ENCODE peak calls at places on chromosomes 1 and 21, in eight cellular contexts. T is T1000; W is KBM-7; R is T-helper 2 cell; O is adipocyte; A is activated effector memory CD4-positive, alpha-beta T cell treated with Interleukin-2 at 50 U/mL for 16 hours; L is PC-3; C is colonic mucosa. Z is an unnamed sample.

GRCh38 chr1:7387053-7387861 is 383.8 kb upstream of the VAMP3 start:
- DNase-seq in T (no peak), W (no peak), R (no peak), O (no peak), A (no peak), L (peak), C (peak), Z (no peak)

GRCh38 chr1:12620931-12621330 is 2.9 kb upstream of the DHRS3 start:
- DNase-seq in T (no peak), W (no peak), R (no peak), O (no peak), A (no peak), L (no peak), C (no peak), Z (no peak)

GRCh38 chr1:109163549-109163948 is 49.6 kb downstream of the ELAPOR1 start:
- DNase-seq in T (no peak), W (no peak), R (peak), O (no peak), A (no peak), L (no peak), C (no peak), Z (no peak)

GRCh38 chr1:75999034-75999433 is 66.8 kb upstream of the ASB17 start:
- DNase-seq in T (no peak), W (no peak), R (no peak), O (no peak), A (no peak), L (no peak), C (no peak), Z (no peak)

GRCh38 chr21:28375708-28376385 is 616.8 kb downstream of the LTN1 start:
- DNase-seq in T (no peak), W (no peak), R (no peak), O (peak), A (no peak), L (no peak), C (no peak), Z (no peak)

GRCh38 chr1:219498666-219499065 is 114.2 kb downstream of the ZC3H11B start:
- DNase-seq in T (no peak), W (no peak), R (no peak), O (peak), A (no peak), L (no peak), C (peak), Z (no peak)

GRCh38 chr1:151620286-151620685 is 8.4 kb downstream of the SNX27 start:
- DNase-seq in T (no peak), W (no peak), R (no peak), O (peak), A (no peak), L (no peak), C (no peak), Z (no peak)

GRCh38 chr1:203354246-203354645 is 3.3 kb upstream of the FMOD start:
- DNase-seq in T (no peak), W (no peak), R (no peak), O (peak), A (no peak), L (peak), C (no peak), Z (no peak)

GRCh38 chr1:65049941-65050713 is 83.8 kb upstream of the JAK1 start:
- DNase-seq in T (no peak), W (no peak), R (peak), O (no peak), A (no peak), L (no peak), C (no peak), Z (no peak)

GRCh38 chr1:162724583-162725120 is 65.8 kb upstream of the HSD17B7 start:
- DNase-seq in T (no peak), W (no peak), R (no peak), O (no peak), A (no peak), L (no peak), C (no peak), Z (no peak)

GRCh38 chr1:207750901-207751300 is 953 bp upstream of the CD46 start:
- DNase-seq in T (no peak), W (no peak), R (no peak), O (no peak), A (no peak), L (peak), C (no peak), Z (no peak)

GRCh38 chr1:224542783-224543440 is 73.2 kb upstream of the CNIH3 start:
- DNase-seq in T (peak), W (peak), R (peak), O (peak), A (no peak), L (peak), C (no peak), Z (peak)

GRCh38 chr1:221576268-221576667 is 165.6 kb downstream of the DUSP10 start:
- DNase-seq in T (peak), W (no peak), R (no peak), O (peak), A (no peak), L (peak), C (no peak), Z (no peak)

GRCh38 chr1:169527461-169528213 is 41.9 kb upstream of the SLC19A2 start:
- DNase-seq in T (no peak), W (no peak), R (no peak), O (no peak), A (no peak), L (peak), C (peak), Z (no peak)

GRCh38 chr1:73637275-73637674 is 560.7 kb downstream of the LRRIQ3 start:
- DNase-seq in T (no peak), W (no peak), R (no peak), O (no peak), A (no peak), L (no peak), C (no peak), Z (no peak)

GRCh38 chr1:50271968-50272578 is 151.2 kb downstream of the DMRTA2 start:
- DNase-seq in T (no peak), W (peak), R (peak), O (peak), A (no peak), L (peak), C (peak), Z (no peak)

GRCh38 chr1:24963099-24963872 is 33.2 kb upstream of the RUNX3 start:
- DNase-seq in T (no peak), W (no peak), R (peak), O (no peak), A (peak), L (no peak), C (no peak), Z (no peak)

GRCh38 chr1:46813858-46814396 is 15.1 kb downstream of the CYP4B1 start:
- DNase-seq in T (no peak), W (no peak), R (no peak), O (no peak), A (no peak), L (no peak), C (no peak), Z (no peak)

GRCh38 chr21:20424943-20425342 is 573.3 kb upstream of the NCAM2 start:
- DNase-seq in T (no peak), W (no peak), R (no peak), O (no peak), A (no peak), L (no peak), C (no peak), Z (no peak)

GRCh38 chr21:33219300-33219699 is 10.4 kb upstream of the IFNAR2 start:
- DNase-seq in T (no peak), W (no peak), R (no peak), O (no peak), A (no peak), L (no peak), C (no peak), Z (no peak)

GRCh38 chr1:12434174-12434573 is 183.8 kb downstream of the DHRS3 start:
- DNase-seq in T (peak), W (peak), R (peak), O (peak), A (peak), L (peak), C (no peak), Z (peak)

GRCh38 chr1:230690101-230690500 is 23.8 kb downstream of the AGT start:
- DNase-seq in T (no peak), W (no peak), R (no peak), O (no peak), A (no peak), L (no peak), C (no peak), Z (no peak)

GRCh38 chr1:163227126-163227525 is 24.4 kb upstream of the RGS5 start:
- DNase-seq in T (no peak), W (no peak), R (no peak), O (no peak), A (no peak), L (no peak), C (no peak), Z (no peak)

GRCh38 chr1:82538876-82539275 is 738.1 kb downstream of the ADGRL2 start:
- DNase-seq in T (no peak), W (no peak), R (no peak), O (peak), A (no peak), L (no peak), C (no peak), Z (no peak)

GRCh38 chr21:34994646-34995631 is 54.2 kb downstream of the RUNX1 start:
- DNase-seq in T (no peak), W (no peak), R (no peak), O (no peak), A (no peak), L (no peak), C (no peak), Z (no peak)

GRCh38 chr1:207346562-207346912 is 25.1 kb downstream of the CD55 start:
- DNase-seq in T (no peak), W (no peak), R (no peak), O (no peak), A (no peak), L (no peak), C (no peak), Z (no peak)

GRCh38 chr1:118984086-118984989 is 3.8 kb downstream of the TBX15 start:
- DNase-seq in T (peak), W (no peak), R (no peak), O (no peak), A (no peak), L (no peak), C (no peak), Z (no peak)

GRCh38 chr1:186304982-186305949 is 69.8 kb downstream of the TPR start:
- DNase-seq in T (no peak), W (peak), R (peak), O (peak), A (no peak), L (peak), C (no peak), Z (no peak)

GRCh38 chr1:212430416-212430815 is 2.3 kb upstream of the NENF start:
- DNase-seq in T (no peak), W (no peak), R (no peak), O (peak), A (no peak), L (no peak), C (no peak), Z (no peak)

GRCh38 chr21:29904359-29905282 is 35.2 kb downstream of the GRIK1 start:
- DNase-seq in T (no peak), W (no peak), R (no peak), O (peak), A (no peak), L (peak), C (no peak), Z (no peak)

GRCh38 chr21:15781986-15782385 is 52.2 kb downstream of the USP25 start:
- DNase-seq in T (no peak), W (no peak), R (no peak), O (no peak), A (no peak), L (no peak), C (no peak), Z (no peak)

GRCh38 chr21:27382404-27382803 is 415.5 kb upstream of the ADAMTS5 start:
- DNase-seq in T (no peak), W (no peak), R (no peak), O (no peak), A (no peak), L (no peak), C (no peak), Z (no peak)

GRCh38 chr21:37145635-37146111 is 72.6 kb downstream of the TTC3 start:
- DNase-seq in T (no peak), W (peak), R (no peak), O (no peak), A (no peak), L (peak), C (no peak), Z (no peak)

Z was measured in retinal pigment epithelial cell.